ENCODE peak calls at places on chromosomes 1 and 21, in nine cellular contexts. One of them, this sample, is unnamed.

GRCh38 chr1:160189649-160190625 is at the start of gene CASQ1:
- DNase-seq in GM20000: no peak
- DNase-seq in HuH-7: no peak
- DNase-seq in HT1080: peak
- DNase-seq in Right ventricle myocardium inferior: no peak
- DNase-seq in central memory CD4-positive, alpha-beta T cell: no peak
- DNase-seq in AG04450: no peak
- DNase-seq in activated CD4-positive, alpha-beta T cell treated with anti-CD3 and anti-CD28 coated beads, Interleukin-2, amount 50 U/mL, for 48 hours: no peak
- DNase-seq in brain microvascular endothelial cell: no peak
- DNase-seq in this sample: no peak

GRCh38 chr1:67441183-67441582 is 11.0 kb upstream of the SERBP1 start:
- DNase-seq in HT1080: no peak
- DNase-seq in HuH-7: no peak
- DNase-seq in AG04450: no peak
- DNase-seq in Right ventricle myocardium inferior: no peak
- DNase-seq in activated CD4-positive, alpha-beta T cell treated with anti-CD3 and anti-CD28 coated beads, Interleukin-2, amount 50 U/mL, for 48 hours: peak
- DNase-seq in central memory CD4-positive, alpha-beta T cell: no peak
- DNase-seq in GM20000: no peak
- DNase-seq in brain microvascular endothelial cell: peak
- DNase-seq in this sample: no peak

GRCh38 chr1:166884040-166884642 is 8.1 kb upstream of the TADA1 start:
- DNase-seq in Right ventricle myocardium inferior: no peak
- DNase-seq in brain microvascular endothelial cell: peak
- DNase-seq in central memory CD4-positive, alpha-beta T cell: no peak
- DNase-seq in HuH-7: no peak
- DNase-seq in HT1080: peak
- DNase-seq in AG04450: no peak
- DNase-seq in GM20000: peak
- DNase-seq in activated CD4-positive, alpha-beta T cell treated with anti-CD3 and anti-CD28 coated beads, Interleukin-2, amount 50 U/mL, for 48 hours: peak
- DNase-seq in this sample: no peak

GRCh38 chr1:187409341-187409740 is 580.6 kb downstream of the PLA2G4A start:
- DNase-seq in AG04450: no peak
- DNase-seq in Right ventricle myocardium inferior: no peak
- DNase-seq in GM20000: no peak
- DNase-seq in brain microvascular endothelial cell: peak
- DNase-seq in HuH-7: no peak
- DNase-seq in central memory CD4-positive, alpha-beta T cell: no peak
- DNase-seq in activated CD4-positive, alpha-beta T cell treated with anti-CD3 and anti-CD28 coated beads, Interleukin-2, amount 50 U/mL, for 48 hours: no peak
- DNase-seq in HT1080: peak
- DNase-seq in this sample: no peak

GRCh38 chr1:106526650-106527049 is 529.8 kb upstream of the PRMT6 start:
- DNase-seq in HT1080: peak
- DNase-seq in HuH-7: no peak
- DNase-seq in brain microvascular endothelial cell: peak
- DNase-seq in AG04450: peak
- DNase-seq in Right ventricle myocardium inferior: no peak
- DNase-seq in activated CD4-positive, alpha-beta T cell treated with anti-CD3 and anti-CD28 coated beads, Interleukin-2, amount 50 U/mL, for 48 hours: no peak
- DNase-seq in central memory CD4-positive, alpha-beta T cell: no peak
- DNase-seq in GM20000: no peak
- DNase-seq in this sample: peak

GRCh38 chr1:114008352-114009041 is 29.2 kb downstream of the OLFML3 start:
- DNase-seq in GM20000: no peak
- DNase-seq in activated CD4-positive, alpha-beta T cell treated with anti-CD3 and anti-CD28 coated beads, Interleukin-2, amount 50 U/mL, for 48 hours: no peak
- DNase-seq in HT1080: no peak
- DNase-seq in AG04450: no peak
- DNase-seq in HuH-7: no peak
- DNase-seq in central memory CD4-positive, alpha-beta T cell: no peak
- DNase-seq in brain microvascular endothelial cell: peak
- DNase-seq in Right ventricle myocardium inferior: no peak
- DNase-seq in this sample: no peak

GRCh38 chr21:30340714-30341573 is 3.5 kb upstream of the KRTAP27-1 start:
- DNase-seq in activated CD4-positive, alpha-beta T cell treated with anti-CD3 and anti-CD28 coated beads, Interleukin-2, amount 50 U/mL, for 48 hours: peak
- DNase-seq in HT1080: peak
- DNase-seq in brain microvascular endothelial cell: peak
- DNase-seq in central memory CD4-positive, alpha-beta T cell: peak
- DNase-seq in AG04450: no peak
- DNase-seq in GM20000: peak
- DNase-seq in Right ventricle myocardium inferior: no peak
- DNase-seq in HuH-7: peak
- DNase-seq in this sample: no peak

GRCh38 chr1:33377013-33377412 is 53.9 kb downstream of the PHC2 start:
- DNase-seq in central memory CD4-positive, alpha-beta T cell: peak
- DNase-seq in GM20000: no peak
- DNase-seq in activated CD4-positive, alpha-beta T cell treated with anti-CD3 and anti-CD28 coated beads, Interleukin-2, amount 50 U/mL, for 48 hours: no peak
- DNase-seq in HT1080: no peak
- DNase-seq in AG04450: no peak
- DNase-seq in HuH-7: no peak
- DNase-seq in brain microvascular endothelial cell: no peak
- DNase-seq in Right ventricle myocardium inferior: no peak
- DNase-seq in this sample: no peak

This sample was measured in AG04449.